ENCODE peak calls at places on chromosomes 1 and 21, in nine cellular contexts. F is germinal center; T is suprapubic skin; K is Jurkat, Clone E6-1; L is HepG2; R is activated B cell treated with CpG ODN at 0.5 μM for 24 hours; X is cardiac fibroblast; A is neuronal stem cell; C is AG08395. J is an unnamed sample.
A peak's percentile ranks its signal among the peaks of the same experiment; 100 is the strongest.

GRCh38 chr1:64823691-64824476 is 79.0 kb downstream of the RAVER2 start:
- DNase-seq in F (peak; percentile 40), T (no peak), K (peak; percentile 64), L (peak; percentile 69), R (no peak), X (peak; percentile 90), A (peak; percentile 67), C (peak; percentile 64), J (no peak)

GRCh38 chr1:101259744-101260148 is 22.9 kb downstream of the S1PR1 start:
- DNase-seq in F (no peak), T (no peak), K (no peak), L (no peak), R (no peak), X (peak; percentile 93), A (no peak), C (no peak), J (no peak)

GRCh38 chr1:44436401-44437394 is 31.6 kb downstream of the RNF220 start:
- DNase-seq in F (no peak), T (no peak), K (peak; percentile 41), L (no peak), R (no peak), X (no peak), A (no peak), C (no peak), J (peak; percentile 67)

GRCh38 chr1:15469836-15470495 is 5.9 kb upstream of the CELA2B start:
- DNase-seq in F (no peak), T (no peak), K (no peak), L (no peak), R (no peak), X (no peak), A (no peak), C (no peak), J (peak; percentile 70)

GRCh38 chr1:10664251-10664650 is 132.2 kb downstream of the CASZ1 start:
- DNase-seq in F (no peak), T (no peak), K (no peak), L (no peak), R (no peak), X (no peak), A (peak; percentile 66), C (no peak), J (no peak)

GRCh38 chr1:159930216-159930615 is 4.9 kb upstream of the TAGLN2 start:
- DNase-seq in F (no peak), T (no peak), K (no peak), L (no peak), R (no peak), X (no peak), A (no peak), C (no peak), J (no peak)

GRCh38 chr1:7121622-7121988 is 336.4 kb downstream of the CAMTA1 start:
- DNase-seq in F (no peak), T (peak; percentile 75), K (no peak), L (no peak), R (no peak), X (no peak), A (no peak), C (no peak), J (peak; percentile 58)

GRCh38 chr1:33268927-33269610 is 12.8 kb downstream of the ZNF362 start:
- DNase-seq in F (no peak), T (no peak), K (no peak), L (no peak), R (no peak), X (peak; percentile 9), A (no peak), C (peak; percentile 35), J (no peak)

GRCh38 chr1:3998086-3998485 is 98.0 kb upstream of the C1orf174 start:
- DNase-seq in F (no peak), T (no peak), K (no peak), L (no peak), R (no peak), X (no peak), A (no peak), C (no peak), J (no peak)

GRCh38 chr1:201724760-201725105 is 104.2 kb upstream of the IPO9 start:
- DNase-seq in F (no peak), T (no peak), K (no peak), L (no peak), R (no peak), X (no peak), A (no peak), C (no peak), J (no peak)

GRCh38 chr1:222310830-222311229 is 237.1 kb downstream of the HHIPL2 start:
- DNase-seq in F (no peak), T (no peak), K (no peak), L (no peak), R (no peak), X (peak; percentile 40), A (no peak), C (peak; percentile 30), J (no peak)

GRCh38 chr21:44311108-44311507 is 11.3 kb downstream of the PFKL start:
- DNase-seq in F (no peak), T (no peak), K (no peak), L (no peak), R (no peak), X (no peak), A (no peak), C (no peak), J (no peak)

GRCh38 chr1:29632436-29633270 is 396.3 kb downstream of the PTPRU start:
- DNase-seq in F (no peak), T (peak; percentile 73), K (no peak), L (no peak), R (no peak), X (no peak), A (no peak), C (no peak), J (no peak)

GRCh38 chr1:243943671-243944428 is 93.8 kb upstream of the AKT3 start:
- DNase-seq in F (no peak), T (no peak), K (no peak), L (no peak), R (no peak), X (no peak), A (no peak), C (no peak), J (no peak)

GRCh38 chr1:28885982-28886730 is 28.2 kb upstream of the EPB41 start:
- DNase-seq in F (no peak), T (no peak), K (no peak), L (no peak), R (no peak), X (no peak), A (no peak), C (no peak), J (no peak)

GRCh38 chr1:25185934-25186333 is 46.4 kb downstream of the SYF2 start:
- DNase-seq in F (no peak), T (no peak), K (no peak), L (no peak), R (no peak), X (no peak), A (no peak), C (no peak), J (no peak)

GRCh38 chr1:74933500-74933899 is 200.5 kb downstream of the TYW3 start:
- DNase-seq in F (no peak), T (no peak), K (no peak), L (no peak), R (no peak), X (no peak), A (no peak), C (no peak), J (no peak)

GRCh38 chr1:243725075-243725474 is 125.0 kb downstream of the AKT3 start:
- DNase-seq in F (no peak), T (no peak), K (no peak), L (no peak), R (no peak), X (no peak), A (no peak), C (no peak), J (no peak)

GRCh38 chr1:92567211-92567868 is 80.6 kb upstream of the GFI1 start:
- DNase-seq in F (no peak), T (no peak), K (no peak), L (no peak), R (no peak), X (peak; percentile 83), A (no peak), C (no peak), J (no peak)

GRCh38 chr1:114342376-114342775 is 168.6 kb downstream of the TRIM33 start:
- DNase-seq in F (no peak), T (no peak), K (peak; percentile 84), L (no peak), R (no peak), X (no peak), A (no peak), C (no peak), J (peak; percentile 42)

GRCh38 chr1:213020016-213020415 is 4.3 kb upstream of the ANGEL2 start:
- DNase-seq in F (no peak), T (no peak), K (no peak), L (no peak), R (no peak), X (no peak), A (no peak), C (no peak), J (no peak)

GRCh38 chr1:182599339-182599738 is 4.8 kb downstream of the RGS16 start:
- DNase-seq in F (no peak), T (no peak), K (no peak), L (no peak), R (no peak), X (no peak), A (no peak), C (no peak), J (peak; percentile 55)

GRCh38 chr1:15303912-15304311 is 56.9 kb downstream of the FHAD1 start:
- DNase-seq in F (no peak), T (no peak), K (no peak), L (no peak), R (no peak), X (no peak), A (no peak), C (no peak), J (no peak)

GRCh38 chr1:153324912-153325311 is 12.2 kb upstream of the PGLYRP3 start:
- DNase-seq in F (no peak), T (no peak), K (no peak), L (no peak), R (no peak), X (no peak), A (no peak), C (no peak), J (no peak)

GRCh38 chr1:30277415-30277814 is 446.0 kb downstream of the MATN1 start:
- DNase-seq in F (no peak), T (no peak), K (no peak), L (no peak), R (no peak), X (no peak), A (no peak), C (no peak), J (no peak)

GRCh38 chr1:81660286-81660685 is 140.4 kb upstream of the ADGRL2 start:
- DNase-seq in F (no peak), T (no peak), K (no peak), L (no peak), R (no peak), X (peak; percentile 25), A (no peak), C (peak; percentile 10), J (no peak)

GRCh38 chr1:8670371-8670818 is 147.0 kb downstream of the RERE start:
- DNase-seq in F (no peak), T (no peak), K (no peak), L (peak; percentile 79), R (no peak), X (no peak), A (no peak), C (no peak), J (no peak)

GRCh38 chr1:52365091-52365745 is 787 bp downstream of the CC2D1B start:
- DNase-seq in F (no peak), T (no peak), K (no peak), L (no peak), R (no peak), X (peak; percentile 72), A (no peak), C (peak; percentile 76), J (peak; percentile 88)

GRCh38 chr1:39898648-39899603 is 2.8 kb downstream of the MYCL start:
- DNase-seq in F (peak; percentile 21), T (no peak), K (no peak), L (peak; percentile 82), R (no peak), X (peak; percentile 68), A (peak; percentile 88), C (peak; percentile 53), J (peak; percentile 32)

GRCh38 chr1:169368406-169368769 is 393 bp downstream of the BLZF1 start:
- DNase-seq in F (peak; percentile 19), T (no peak), K (no peak), L (peak; percentile 2), R (peak; percentile 17), X (no peak), A (no peak), C (peak; percentile 12), J (no peak)

GRCh38 chr1:10045480-10046355 is 13.0 kb downstream of the UBE4B start:
- DNase-seq in F (no peak), T (no peak), K (no peak), L (no peak), R (no peak), X (peak; percentile 24), A (no peak), C (no peak), J (peak; percentile 47)

J was measured in upper lobe of left lung.